ENCODE peak calls at places on chromosomes 5 and 9, in nine cellular contexts. Z is myocyte; C is upper lobe of right lung; R is iPS-NIHi11; B is HS-5; W is NCI-H510A treated with DMSO at 0.1 percent for 48 hours; H is T-helper 2 cell; J is right lobe of liver; L is stimulated activated CD4-positive, alpha-beta T cell treated with anti-CD3 and anti-CD28 coated beads, Interleukin-1b, Interleukin-23, amount 100 ng/mL, for 24 hours. X is an unnamed sample.

GRCh38 chr5:478982-479535 is 36.1 kb downstream of the EXOC3 start:
- DNase-seq in Z (no peak), C (no peak), R (no peak), B (no peak), W (no peak), H (no peak), J (no peak), L (no peak), X (no peak)

GRCh38 chr9:92425578-92425977 is 1.3 kb upstream of the OMD start:
- DNase-seq in Z (no peak), C (no peak), R (no peak), B (no peak), W (no peak), H (no peak), J (no peak), L (no peak), X (no peak)

GRCh38 chr9:20984471-20984870 is 47.0 kb downstream of the HACD4 start:
- DNase-seq in Z (no peak), C (no peak), R (no peak), B (no peak), W (no peak), H (no peak), J (no peak), L (no peak), X (no peak)

GRCh38 chr5:176670449-176670848 is 23.2 kb downstream of the TSPAN17 start:
- DNase-seq in Z (no peak), C (no peak), R (no peak), B (no peak), W (no peak), H (no peak), J (no peak), L (no peak), X (no peak)

GRCh38 chr9:124011460-124012301 is at the start of gene LHX2:
- DNase-seq in Z (peak), C (no peak), R (peak), B (peak), W (peak), H (no peak), J (peak), L (peak), X (no peak)

GRCh38 chr9:133881671-133882381 is 110.3 kb downstream of the VAV2 start:
- DNase-seq in Z (no peak), C (no peak), R (no peak), B (no peak), W (peak), H (no peak), J (peak), L (no peak), X (no peak)

GRCh38 chr5:170437621-170438375 is 48.6 kb upstream of the KCNMB1 start:
- DNase-seq in Z (no peak), C (no peak), R (no peak), B (no peak), W (no peak), H (no peak), J (no peak), L (no peak), X (no peak)

GRCh38 chr5:150317048-150318003 is 14.6 kb upstream of the ARSI start:
- DNase-seq in Z (peak), C (no peak), R (peak), B (peak), W (no peak), H (no peak), J (no peak), L (no peak), X (no peak)

GRCh38 chr5:125401724-125402622 is 655.5 kb upstream of the ZNF608 start:
- DNase-seq in Z (no peak), C (no peak), R (no peak), B (no peak), W (no peak), H (no peak), J (no peak), L (no peak), X (no peak)

GRCh38 chr5:108003178-108003577 is 332.4 kb upstream of the EFNA5 start:
- DNase-seq in Z (peak), C (no peak), R (no peak), B (peak), W (no peak), H (no peak), J (no peak), L (no peak), X (no peak)